ENCODE peak calls at places on chromosome 14, in nine cellular contexts. G, E, S, M, W, P, Z, A and U are unnamed samples.

GRCh38 chr14:96940009-96940408 is 142.8 kb downstream of the VRK1 start:
- DNase-seq in G (no peak), E (no peak), W (no peak), Z (no peak), A (peak; percentile 57), P (no peak), M (no peak), S (no peak), U (no peak)

GRCh38 chr14:99065551-99065950 is 206.4 kb downstream of the BCL11B start:
- DNase-seq in M (no peak), E (no peak), P (no peak), G (no peak), W (no peak), Z (no peak), A (no peak), S (no peak), U (no peak)

GRCh38 chr14:89618309-89618708 is 201.3 kb upstream of the FOXN3 start:
- DNase-seq in S (peak; percentile 38), G (no peak), W (peak; percentile 50), A (no peak), P (no peak), Z (peak; percentile 21), E (no peak), M (no peak), U (no peak)

GRCh38 chr14:23078692-23079116 is 16.2 kb downstream of the ACIN1 start:
- DNase-seq in P (peak; percentile 68), A (peak; percentile 74), E (no peak), S (no peak), W (peak; percentile 82), M (no peak), G (no peak), Z (peak; percentile 69), U (peak; percentile 55)

GRCh38 chr14:101506921-101507300 is 54.4 kb upstream of the DIO3 start:
- DNase-seq in M (no peak), A (no peak), E (no peak), Z (peak; percentile 5), W (no peak), P (no peak), G (peak; percentile 44), S (no peak), U (peak; percentile 17)

GRCh38 chr14:106823552-106823951 is 1297.2 kb downstream of the TMEM121 start:
- DNase-seq in W (no peak), G (no peak), E (no peak), P (no peak), M (no peak), S (no peak), Z (no peak), A (no peak), U (no peak)

GRCh38 chr14:35368583-35368982 is 36.0 kb downstream of the NFKBIA start:
- DNase-seq in W (no peak), G (no peak), M (no peak), P (no peak), E (no peak), Z (no peak), S (no peak), A (no peak), U (no peak)

GRCh38 chr14:53470351-53471043 is 317.4 kb upstream of the DDHD1 start:
- DNase-seq in W (no peak), P (no peak), Z (no peak), E (no peak), M (no peak), S (no peak), G (no peak), A (no peak), U (no peak)

GRCh38 chr14:58292192-58292591 is 6.2 kb upstream of the ARID4A start:
- DNase-seq in P (no peak), E (no peak), G (no peak), S (no peak), Z (no peak), W (no peak), A (no peak), M (no peak), U (no peak)

GRCh38 chr14:84343637-84344036 is 1186.3 kb upstream of the FLRT2 start:
- DNase-seq in E (no peak), G (no peak), W (peak; percentile 92), S (no peak), A (no peak), Z (no peak), M (no peak), P (no peak), U (no peak)

GRCh38 chr14:101593411-101594181 is 32.3 kb downstream of the DIO3 start:
- DNase-seq in G (no peak), M (no peak), P (no peak), Z (no peak), W (no peak), S (no peak), E (no peak), A (no peak), U (no peak)

GRCh38 chr14:32251530-32251929 is 48.5 kb upstream of the RNU6-8 start:
- DNase-seq in P (no peak), W (no peak), G (no peak), A (no peak), S (no peak), E (no peak), Z (no peak), M (no peak), U (no peak)

GRCh38 chr14:102778616-102779351 is 1.5 kb downstream of the TRAF3 start:
- DNase-seq in M (no peak), P (no peak), A (no peak), Z (no peak), W (peak; percentile 56), S (no peak), G (no peak), E (no peak), U (no peak)

GRCh38 chr14:22315336-22315735 is 273.7 kb downstream of the DAD1 start:
- DNase-seq in E (no peak), W (no peak), M (no peak), S (no peak), Z (no peak), A (no peak), G (no peak), P (no peak), U (no peak)

GRCh38 chr14:80941241-80942157 is at the start of gene CEP128:
- DNase-seq in G (peak; percentile 91), S (peak; percentile 87), M (peak; percentile 97), P (peak; percentile 88), W (peak; percentile 98), Z (peak; percentile 95), A (peak; percentile 76), E (peak; percentile 94), U (peak; percentile 93)

GRCh38 chr14:67510121-67510520 is 21.6 kb upstream of the TMEM229B start:
- DNase-seq in M (no peak), A (no peak), W (no peak), G (no peak), P (no peak), Z (no peak), E (no peak), S (peak; percentile 30), U (no peak)

GRCh38 chr14:74940956-74941565 is 14.3 kb downstream of the PGF start:
- DNase-seq in Z (no peak), E (no peak), W (no peak), P (no peak), S (no peak), A (no peak), M (no peak), G (no peak), U (no peak)

GRCh38 chr14:91284791-91285548 is 40.5 kb upstream of the GPR68 start:
- DNase-seq in M (no peak), S (peak; percentile 80), P (no peak), E (no peak), A (no peak), W (no peak), Z (no peak), G (no peak), U (no peak)

GRCh38 chr14:84826349-84826748 is 703.6 kb upstream of the FLRT2 start:
- DNase-seq in M (no peak), A (no peak), P (no peak), G (no peak), E (no peak), W (peak; percentile 14), Z (no peak), S (no peak), U (no peak)

GRCh38 chr14:103696466-103697071 is 18.7 kb downstream of the XRCC3 start:
- DNase-seq in A (no peak), S (no peak), E (no peak), P (no peak), Z (peak; percentile 23), G (peak; percentile 45), W (peak; percentile 71), M (no peak), U (no peak)

GRCh38 chr14:73843296-73843695 is 8.3 kb upstream of the PTGR2 start:
- DNase-seq in G (no peak), P (no peak), Z (no peak), E (no peak), W (no peak), A (no peak), M (no peak), S (no peak), U (no peak)
- TF ChIP-seq POLR2AphosphoS5 in G (no peak), P (no peak), Z (no peak), E (no peak), W (no peak), A (no peak), M (no peak), S (no peak), U (no peak)

DNA sequence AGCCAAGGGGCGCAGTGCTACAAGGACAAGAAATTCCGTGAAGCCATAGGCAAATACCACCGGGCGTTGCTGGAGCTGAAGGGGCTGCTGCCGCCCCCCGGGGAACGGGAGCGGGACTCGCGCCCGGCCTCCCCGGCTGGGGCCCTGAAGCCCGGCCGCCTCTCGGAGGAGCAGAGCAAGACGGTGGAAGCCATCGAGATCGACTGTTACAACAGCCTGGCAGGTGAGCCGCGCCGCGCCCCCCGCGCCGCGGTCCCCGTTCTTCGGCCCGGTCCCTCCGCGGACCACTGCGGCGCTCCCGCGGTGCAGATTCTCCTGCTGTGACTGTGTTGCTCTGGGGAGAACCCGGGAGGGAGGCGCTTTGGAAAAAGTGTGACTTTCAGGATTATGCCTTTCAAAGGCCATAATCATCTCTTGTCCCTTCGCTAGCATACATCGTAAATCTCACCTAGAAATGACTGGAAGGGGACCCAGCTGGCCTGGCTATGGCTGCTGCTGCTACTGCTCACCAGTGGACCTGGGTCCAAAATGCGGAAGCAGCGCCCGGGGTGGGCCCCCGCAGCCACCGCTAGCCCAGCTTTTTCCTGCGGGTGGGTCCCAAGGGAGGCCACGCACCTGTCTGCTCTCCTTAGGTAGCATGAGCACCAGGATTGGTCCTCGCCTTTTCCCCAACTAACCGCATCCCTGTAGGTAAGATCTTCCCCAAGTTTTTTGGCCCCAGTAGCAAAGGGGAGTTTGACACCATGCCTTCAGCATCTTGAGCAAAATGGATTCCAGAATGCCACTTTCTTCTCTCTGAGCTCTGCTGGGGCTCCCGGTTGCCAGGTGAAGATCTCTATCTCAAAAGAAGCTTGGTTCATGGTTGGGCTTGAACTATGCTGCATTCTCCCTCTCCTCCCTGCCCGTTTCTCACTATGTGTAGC is 858 bp downstream of the TTC9 start:
- DNase-seq in Z (peak; percentile 39), S (peak; percentile 77), M (no peak), A (no peak), P (no peak), E (no peak), W (peak; percentile 1), G (no peak), U (no peak)
- H3K4me1 ChIP-seq in Z (no peaks in the 10 kb centered on the region), S (peaks cover 15% of the 10 kb centered on the region), M (peaks cover 14% of the 10 kb centered on the region), A (peaks cover 17% of the 10 kb centered on the region), P (no peaks in the 10 kb centered on the region), E (peaks cover 33% of the 10 kb centered on the region), W (no peaks in the 10 kb centered on the region), G (peaks cover 5% of the 10 kb centered on the region), U (peaks cover 7% of the 10 kb centered on the region)

GRCh38 chr14:92589213-92589852 is 75.8 kb downstream of the RIN3 start:
- DNase-seq in G (no peak), S (no peak), A (no peak), W (no peak), P (no peak), E (no peak), Z (no peak), M (no peak), U (no peak)
- TF ChIP-seq CTCF in G (no peak), S (peak; percentile 45), A (peak; percentile 25), W (peak; percentile 13), P (peak; percentile 56), E (peak; percentile 61), Z (peak; percentile 52), M (peak; percentile 38), U (no peak)

GRCh38 chr14:92686763-92687427 is 61.5 kb downstream of the LGMN start:
- DNase-seq in G (peak; percentile 67), W (peak; percentile 71), Z (peak; percentile 82), A (peak; percentile 82), M (peak; percentile 33), P (no peak), S (peak; percentile 97), E (peak; percentile 66), U (peak; percentile 86)
- TF ChIP-seq POLR2AphosphoS5 in G (no peak), W (no peak), Z (peak; percentile 13), A (no peak), M (peak; percentile 37), P (no peak), S (no peak), E (no peak), U (no peak)